ENCODE peak calls at places on chromosome 5, in four cellular contexts. H is HepG2, M is H1, U is GM12878. A is an unnamed sample.

GRCh38 chr5:172065431-172066065 is 59.1 kb upstream of the FBXW11 start:
- DNase-seq in H (no peak), U (no peak), M (no peak), A (no peak)

GRCh38 chr5:84301535-84301934 is 83.1 kb downstream of the EDIL3 start:
- DNase-seq in M (no peak), H (no peak), U (no peak), A (no peak)

GRCh38 chr5:147160923-147161663 is 73.7 kb upstream of the STK32A start:
- DNase-seq in M (no peak), U (no peak), H (no peak), A (no peak)

GRCh38 chr5:59222687-59223511 is 640.0 kb downstream of the RAB3C start:
- DNase-seq in H (no peak), U (no peak), M (no peak), A (no peak)

GRCh38 chr5:52674815-52675545 is 112.7 kb upstream of the ITGA1 start:
- DNase-seq in M (no peak), H (no peak), U (no peak), A (no peak)

GRCh38 chr5:150295741-150296486 is 6.3 kb upstream of the CAMK2A start:
- DNase-seq in U (no peak), H (no peak), M (no peak), A (no peak)

GRCh38 chr5:83957188-83957587 is 236.5 kb upstream of the HAPLN1 start:
- DNase-seq in U (no peak), M (no peak), H (no peak), A (no peak)

GRCh38 chr5:180607861-180608571 is 16.7 kb upstream of the SCGB3A1 start:
- DNase-seq in H (peak), U (no peak), M (no peak), A (no peak)

GRCh38 chr5:161086456-161086855 is 234.4 kb upstream of the ATP10B start:
- DNase-seq in M (no peak), U (no peak), H (no peak), A (no peak)

GRCh38 chr5:169300468-169301385 is at the start of gene SLIT3:
- DNase-seq in U (no peak), M (peak), H (no peak), A (peak)

GRCh38 chr5:178467261-178468195 is 122.7 kb downstream of the COL23A1 start:
- DNase-seq in M (no peak), U (no peak), H (no peak), A (no peak)

GRCh38 chr5:143231426-143231825 is 172.1 kb downstream of the NR3C1 start:
- DNase-seq in M (no peak), U (no peak), H (no peak), A (no peak)

GRCh38 chr5:14665110-14665822 is 748 bp downstream of the OTULIN start:
- DNase-seq in M (no peak), U (no peak), H (peak), A (no peak)

GRCh38 chr5:102770803-102771202 is 15.7 kb downstream of the PAM start:
- DNase-seq in H (no peak), U (no peak), M (no peak), A (no peak)

GRCh38 chr5:102766295-102767090 is 11.4 kb downstream of the PAM start:
- DNase-seq in H (no peak), U (no peak), M (no peak), A (no peak)

GRCh38 chr5:102772273-102772672 is 17.2 kb downstream of the PAM start:
- DNase-seq in M (no peak), U (no peak), H (no peak), A (no peak)

GRCh38 chr5:102767864-102768263 is 12.8 kb downstream of the PAM start:
- DNase-seq in H (no peak), M (no peak), U (no peak), A (no peak)

GRCh38 chr5:102771435-102771834 is 16.3 kb downstream of the PAM start:
- DNase-seq in M (no peak), H (no peak), U (no peak), A (no peak)
- TF ChIP-seq SUZ12 in M (no peak), H (no peak), U (no peak), A (no peak)

DNA sequence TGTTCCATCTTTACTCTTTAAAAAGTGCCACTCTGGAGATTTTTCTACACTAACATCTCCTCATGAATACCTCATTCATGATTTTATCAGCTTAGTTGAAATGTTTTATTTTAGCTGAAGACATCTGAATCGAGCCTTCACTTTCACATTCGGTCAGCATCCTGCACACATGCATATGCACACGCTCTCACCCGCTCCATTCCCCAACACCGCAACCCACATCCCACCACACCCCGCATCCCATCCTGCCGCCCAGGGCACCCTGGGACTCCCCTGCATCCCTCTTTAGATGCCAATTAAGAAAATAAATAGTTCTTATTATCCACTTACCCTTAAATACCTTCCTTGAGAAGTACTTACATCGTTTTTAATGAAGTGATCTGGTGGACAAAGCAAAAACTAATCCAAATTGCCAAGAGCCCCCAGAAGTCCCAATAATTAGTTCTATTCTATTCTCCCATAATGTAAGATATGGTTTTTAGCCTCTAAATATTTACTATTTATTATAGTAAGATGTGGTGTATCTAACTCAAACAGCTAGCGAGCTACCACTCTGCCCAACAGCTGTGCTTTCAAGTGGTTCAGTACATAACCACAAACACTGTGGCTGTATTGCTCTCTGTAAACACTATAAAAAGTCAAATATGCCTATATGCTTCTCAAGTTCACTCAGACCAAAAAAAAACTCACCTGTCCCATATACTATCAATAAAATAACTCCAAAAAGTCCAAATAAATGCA is 38.2 kb downstream of the GZMK start:
- DNase-seq in M (no peak), H (no peak), U (no peak), A (no peak)
- TF ChIP-seq YY1 in M (no peak), H (no peak), U (no peak), A (no peak)

GRCh38 chr5:167763772-167764171 is 527.7 kb upstream of the WWC1 start:
- DNase-seq in U (no peak), M (no peak), H (no peak), A (no peak)

GRCh38 chr5:167767775-167768174 is 523.7 kb upstream of the WWC1 start:
- DNase-seq in U (no peak), H (no peak), M (no peak), A (no peak)

GRCh38 chr5:167766957-167767356 is 524.5 kb upstream of the WWC1 start:
- DNase-seq in U (no peak), M (no peak), H (no peak), A (no peak)

GRCh38 chr5:167765341-167765740 is 526.1 kb upstream of the WWC1 start:
- DNase-seq in H (no peak), U (no peak), M (no peak), A (no peak)

DNA sequence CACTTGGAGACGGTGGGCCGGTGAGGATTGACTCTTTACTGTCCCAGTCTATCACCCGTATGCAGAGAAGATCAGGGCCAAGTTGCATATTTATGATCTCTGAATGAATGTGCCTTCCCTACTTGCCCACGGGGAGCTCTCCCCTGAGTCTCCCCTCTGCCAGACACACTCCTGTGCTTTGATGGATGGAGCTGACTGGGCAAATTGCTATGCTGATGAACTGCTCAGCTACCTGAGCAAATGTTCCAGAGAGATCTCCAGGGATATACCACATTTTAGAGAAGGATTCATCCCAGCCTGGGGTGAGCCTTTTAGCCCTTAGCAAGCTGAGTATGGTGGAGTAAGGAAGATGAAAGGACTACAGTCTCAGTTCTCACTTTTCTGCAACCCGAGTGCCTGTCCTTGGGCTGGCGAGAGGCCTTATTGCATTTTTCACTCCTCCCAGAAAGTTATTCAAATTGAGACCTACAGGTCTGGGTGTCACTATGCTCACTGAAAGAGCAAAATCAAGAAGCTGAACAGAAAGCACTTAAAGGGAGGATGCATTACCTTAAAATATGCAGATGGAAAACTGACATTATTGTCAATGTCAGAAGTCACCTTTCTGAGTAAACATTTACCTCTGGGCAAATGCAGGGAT is 526.7 kb upstream of the WWC1 start:
- DNase-seq in U (no peak), M (no peak), H (no peak), A (no peak)
- H3K9ac ChIP-seq in U (no peak), M (no peak), H (no peak), A (no peak)

GRCh38 chr5:139368613-139369012 is 14.5 kb downstream of the SLC23A1 start:
- DNase-seq in M (no peak), H (no peak), U (no peak), A (no peak)
- TF ChIP-seq SUZ12 in M (no peak), H (no peak), U (no peak), A (no peak)

DNA sequence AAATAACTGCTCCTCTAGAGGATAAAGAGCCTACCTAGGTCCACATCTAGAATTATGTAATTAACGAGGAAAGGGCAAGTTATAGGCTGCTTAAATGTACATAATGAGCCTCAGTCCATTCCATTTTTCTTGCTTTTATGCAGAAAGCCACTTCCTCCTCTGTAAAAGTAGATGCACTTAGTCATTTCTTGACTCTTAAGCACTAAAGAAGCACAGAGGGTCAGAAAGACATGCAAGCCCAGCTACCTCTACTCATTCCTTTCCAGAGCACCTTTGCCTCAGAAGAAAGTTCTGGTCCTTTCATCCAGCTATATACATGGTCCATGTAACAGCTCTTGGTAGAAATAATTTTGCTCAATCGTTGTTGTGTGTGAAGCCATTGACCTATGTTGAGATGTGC is 308.0 kb upstream of the NREP start:
- DNase-seq in M (no peak), H (no peak), U (peak), A (no peak)
- TF ChIP-seq YY1 in M (no peak), H (no peak), U (no peak), A (no peak)

A was measured in NT2/D1.